ENCODE peak calls at places on chromosomes 4 and X, in five cellular contexts. P is H1, F is GM12878, C is SK-N-SH, H is HCT116. Y is an unnamed sample.

GRCh38 chr4:152633118-152633517 is 46.7 kb downstream of the TMEM154 start:
- DNase-seq in C (peak), F (no peak), H (no peak), P (no peak), Y (no peak)

GRCh38 chr4:726235-726787 is 20.7 kb downstream of the PCGF3 start:
- DNase-seq in F (no peak), P (no peak), C (no peak), H (no peak), Y (no peak)

GRCh38 chrX:13159886-13160285 is 115.5 kb upstream of the FAM9C start:
- DNase-seq in P (no peak), F (no peak), H (no peak), C (no peak), Y (no peak)

GRCh38 chr4:113686950-113687718 is 74.4 kb downstream of the CAMK2D start:
- DNase-seq in H (no peak), P (no peak), F (peak), C (no peak), Y (no peak)

GRCh38 chr4:101037249-101037648 is 310.1 kb downstream of the PPP3CA start:
- DNase-seq in F (no peak), C (no peak), P (no peak), H (peak), Y (no peak)

GRCh38 chr4:14348506-14348905 is 653.8 kb upstream of the CPEB2 start:
- DNase-seq in C (no peak), F (no peak), P (no peak), H (no peak), Y (no peak)

GRCh38 chr4:110195561-110196205 is 2.7 kb downstream of the ELOVL6 start:
- DNase-seq in F (no peak), C (no peak), P (no peak), H (no peak), Y (no peak)

GRCh38 chr4:25949166-25949748 is 35.2 kb downstream of the SMIM20 start:
- DNase-seq in C (no peak), H (no peak), F (no peak), P (no peak), Y (no peak)

GRCh38 chr4:129822708-129823504 is 727.0 kb downstream of the C4orf33 start:
- DNase-seq in P (no peak), H (peak), F (no peak), C (no peak), Y (no peak)

GRCh38 chr4:71229477-71230257 is 109.2 kb upstream of the SLC4A4 start:
- DNase-seq in P (no peak), H (peak), F (no peak), C (peak), Y (peak)

GRCh38 chr4:89988268-89988667 is 93.6 kb downstream of the MMRN1 start:
- DNase-seq in F (no peak), P (no peak), H (no peak), C (no peak), Y (no peak)

GRCh38 chrX:50889582-50889981 is 21.0 kb upstream of the BMP15 start:
- DNase-seq in H (no peak), F (no peak), P (peak), C (no peak), Y (no peak)

GRCh38 chr4:115437739-115438138 is 324.3 kb upstream of the NDST4 start:
- DNase-seq in C (no peak), P (no peak), F (no peak), H (no peak), Y (no peak)
- TF ChIP-seq JUND in C (no peak), P (no peak), F (no peak), H (no peak), Y (no peak)

GRCh38 chr4:39363773-39364393 is 2.3 kb downstream of the RFC1 start:
- DNase-seq in C (no peak), P (no peak), H (no peak), F (no peak), Y (no peak)

GRCh38 chr4:39365360-39365759 is 802 bp downstream of the RFC1 start:
- DNase-seq in H (no peak), F (no peak), C (no peak), P (no peak), Y (no peak)

GRCh38 chr4:39365931-39366771 is at the start of gene RFC1:
- DNase-seq in P (peak), H (peak), C (peak), F (peak), Y (peak)

GRCh38 chr4:39369301-39369700 is 3.1 kb upstream of the RFC1 start:
- DNase-seq in H (no peak), P (no peak), C (no peak), F (no peak), Y (no peak)

GRCh38 chr4:39367166-39367565 is 1.0 kb upstream of the RFC1 start:
- DNase-seq in H (no peak), C (no peak), P (no peak), F (no peak), Y (no peak)
- TF ChIP-seq JUND in H (no peak), C (no peak), P (no peak), F (no peak), Y (no peak)

GRCh38 chr4:86939123-86939522 is 4.3 kb downstream of the AFF1 start:
- DNase-seq in H (no peak), P (no peak), C (no peak), F (no peak), Y (peak)
- TF ChIP-seq JUND in H (no peak), P (no peak), C (no peak), F (no peak), Y (no peak)

GRCh38 chrX:57587062-57587461 is 4.7 kb upstream of the ZXDB start:
- DNase-seq in H (no peak), C (no peak), F (no peak), P (no peak), Y (no peak)

GRCh38 chrX:57583477-57583876 is 8.3 kb upstream of the ZXDB start:
- DNase-seq in H (no peak), C (no peak), P (no peak), F (no peak), Y (no peak)

GRCh38 chrX:57587607-57588006 is 4.2 kb upstream of the ZXDB start:
- DNase-seq in C (no peak), P (no peak), H (no peak), F (no peak), Y (no peak)

GRCh38 chrX:57586360-57586759 is 5.5 kb upstream of the ZXDB start:
- DNase-seq in C (no peak), H (no peak), P (no peak), F (no peak), Y (no peak)
- TF ChIP-seq JUND in C (no peak), H (no peak), P (no peak), F (no peak), Y (no peak)

GRCh38 chr4:189124149-189124758 is 816.4 kb upstream of the FRG1 start:
- DNase-seq in C (peak), F (no peak), H (peak), P (no peak), Y (peak)
- TF ChIP-seq JUND in C (no peak), F (no peak), H (no peak), P (no peak), Y (no peak)

GRCh38 chr4:36227913-36228312 is 16.4 kb downstream of the ARAP2 start:
- DNase-seq in C (no peak), F (no peak), H (no peak), P (no peak), Y (no peak)
- TF ChIP-seq JUND in C (no peak), F (no peak), H (no peak), P (no peak), Y (no peak)

DNA sequence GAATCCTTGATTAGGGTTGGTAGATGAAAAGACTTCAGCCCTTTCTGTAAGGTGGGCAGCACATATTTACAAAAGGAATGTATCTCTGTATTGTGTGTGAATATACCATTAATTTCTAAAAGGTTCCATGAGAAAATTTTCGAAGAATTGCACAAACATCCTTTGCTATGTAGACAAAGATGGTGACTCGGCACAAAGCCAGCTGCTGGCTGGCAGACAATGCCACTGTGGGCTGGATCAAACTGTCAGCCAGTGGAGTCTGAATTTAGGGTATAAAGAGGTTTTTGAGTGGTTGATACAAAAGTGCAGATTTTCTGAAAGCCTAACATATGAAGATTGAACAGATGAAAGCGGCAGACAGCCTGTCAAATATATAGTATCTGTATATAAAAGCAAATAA is 5.6 kb upstream of the TXK start:
- DNase-seq in H (no peak), C (no peak), P (no peak), F (no peak), Y (no peak)
- TF ChIP-seq JUND in H (no peak), C (no peak), P (no peak), F (no peak), Y (no peak)

GRCh38 chr4:76377922-76378321 is 43.0 kb downstream of the CCDC158 start:
- DNase-seq in F (no peak), P (peak), C (peak), H (peak), Y (peak)
- TF ChIP-seq JUND in F (no peak), P (no peak), C (no peak), H (no peak), Y (no peak)

DNA sequence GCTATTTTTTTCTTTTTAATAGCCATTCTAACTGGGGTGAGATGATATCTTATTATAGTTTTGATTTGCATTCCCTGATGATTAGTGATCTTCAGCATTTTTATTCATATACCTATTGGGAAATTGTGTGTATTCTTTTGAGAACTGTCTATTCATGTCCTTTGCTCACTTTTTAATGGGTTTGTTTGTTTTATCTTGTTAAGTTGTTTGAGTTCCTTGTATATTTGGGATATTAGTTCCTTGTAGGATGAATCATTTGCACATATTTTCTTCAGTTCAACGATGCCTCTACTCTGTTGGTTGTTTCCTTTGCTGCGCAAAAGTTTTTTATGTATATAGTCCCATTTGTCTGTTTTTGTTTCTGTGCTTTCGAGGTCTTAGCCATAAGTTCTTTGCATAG is 43.1 kb upstream of the DRP2 start:
- DNase-seq in P (no peak), F (no peak), C (no peak), H (no peak), Y (no peak)
- TF ChIP-seq JUND in P (no peak), F (no peak), C (no peak), H (no peak), Y (no peak)